ENCODE peak calls at places on chromosomes 2 and 18, in ten cellular contexts. Z is sigmoid colon, J is ovary, P is heart left ventricle, Q is body of pancreas, X is spleen, G is adrenal gland, I is prostate gland, F is vagina, B is GM12878. D is an unnamed sample.
A peak's percentile ranks its signal among the peaks of the same experiment; 100 is the strongest.

GRCh38 chr2:157930728-157931127 is 54.6 kb upstream of the ACVR1 start:
- DNase-seq in Z (no peak), J (no peak), P (no peak), Q (no peak), X (no peak), G (no peak), I (no peak), F (no peak), B (no peak), D (no peak)

GRCh38 chr2:58063641-58064040 is 17.0 kb downstream of the VRK2 start:
- DNase-seq in Z (no peak), J (no peak), P (no peak), Q (no peak), X (no peak), G (no peak), I (no peak), F (no peak), B (no peak), D (no peak)

GRCh38 chr2:61328707-61329251 is 142.1 kb downstream of the USP34 start:
- DNase-seq in Z (no peak), J (no peak), P (no peak), Q (no peak), X (no peak), G (no peak), I (no peak), F (no peak), B (no peak), D (no peak)

GRCh38 chr2:207881902-207882301 is 112.2 kb upstream of the FZD5 start:
- DNase-seq in Z (no peak), J (no peak), P (no peak), Q (no peak), X (no peak), G (no peak), I (no peak), F (no peak), B (no peak), D (no peak)

GRCh38 chr2:187982668-187983067 is 309.0 kb upstream of the GULP1 start:
- DNase-seq in Z (no peak), J (no peak), P (peak; percentile 53), Q (peak; percentile 68), X (no peak), G (peak; percentile 24), I (no peak), F (no peak), B (peak; percentile 40), D (no peak)

GRCh38 chr2:168731002-168731401 is 71.4 kb upstream of the NOSTRIN start:
- DNase-seq in Z (no peak), J (no peak), P (no peak), Q (no peak), X (no peak), G (no peak), I (no peak), F (no peak), B (no peak), D (no peak)

GRCh38 chr2:120344991-120345975 is 653 bp upstream of the INHBB start:
- DNase-seq in Z (no peak), J (peak; percentile 28), P (no peak), Q (no peak), X (peak; percentile 82), G (no peak), I (peak; percentile 10), F (no peak), B (no peak), D (no peak)

GRCh38 chr2:42935692-42936631 is 143.6 kb upstream of the HAAO start:
- DNase-seq in Z (no peak), J (peak; percentile 21), P (peak; percentile 59), Q (no peak), X (peak; percentile 40), G (no peak), I (no peak), F (no peak), B (no peak), D (no peak)

GRCh38 chr2:240986787-240987411 is 11.5 kb upstream of the SNED1 start:
- DNase-seq in Z (peak; percentile 82), J (peak; percentile 31), P (peak; percentile 59), Q (peak; percentile 57), X (peak; percentile 72), G (peak; percentile 10), I (peak; percentile 67), F (no peak), B (no peak), D (no peak)

GRCh38 chr18:3061581-3062416 is 48.9 kb upstream of the LPIN2 start:
- DNase-seq in Z (no peak), J (no peak), P (no peak), Q (no peak), X (no peak), G (no peak), I (no peak), F (no peak), B (no peak), D (no peak)

GRCh38 chr2:44642123-44642857 is 280.5 kb downstream of the CAMKMT start:
- DNase-seq in Z (no peak), J (no peak), P (peak; percentile 27), Q (no peak), X (no peak), G (no peak), I (no peak), F (no peak), B (no peak), D (no peak)

GRCh38 chr2:102040229-102040628 is 48.5 kb downstream of the IL1R2 start:
- DNase-seq in Z (no peak), J (no peak), P (no peak), Q (no peak), X (no peak), G (peak; percentile 57), I (no peak), F (peak; percentile 65), B (no peak), D (no peak)

GRCh38 chr2:46334389-46335345 is 37.5 kb downstream of the EPAS1 start:
- DNase-seq in Z (no peak), J (no peak), P (no peak), Q (no peak), X (no peak), G (peak; percentile 14), I (no peak), F (no peak), B (no peak), D (no peak)

GRCh38 chr2:25112113-25112512 is 56.3 kb downstream of the POMC start:
- DNase-seq in Z (no peak), J (no peak), P (no peak), Q (no peak), X (no peak), G (no peak), I (no peak), F (no peak), B (no peak), D (no peak)

GRCh38 chr2:126212735-126213134 is 443.2 kb upstream of the GYPC start:
- DNase-seq in Z (no peak), J (no peak), P (no peak), Q (no peak), X (no peak), G (no peak), I (no peak), F (no peak), B (no peak), D (no peak)

DNA sequence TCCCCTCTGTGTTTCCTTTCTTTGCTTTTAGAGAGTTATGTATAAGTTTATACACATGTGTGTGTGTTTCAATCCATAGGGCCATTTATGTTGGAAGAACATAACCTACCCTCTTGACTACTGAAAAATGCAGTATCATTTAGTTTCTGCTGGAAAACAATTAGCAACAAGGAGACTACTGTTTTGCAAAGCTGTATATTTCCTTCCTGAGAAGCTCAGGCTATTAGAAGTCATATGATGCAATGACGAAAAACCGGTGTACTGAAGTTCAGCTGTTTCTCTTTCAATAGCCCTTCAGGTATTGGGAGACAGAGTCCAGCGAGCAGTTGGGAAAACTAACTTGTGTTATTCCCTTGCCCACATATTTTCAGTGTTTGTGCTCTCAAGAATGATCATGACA is 447.7 kb upstream of the GYPC start:
- DNase-seq in Z (no peak), J (no peak), P (no peak), Q (no peak), X (no peak), G (no peak), I (no peak), F (no peak), B (no peak), D (no peak)
- TF ChIP-seq POLR2A in Z (no peak), J (no peak), P (no peak), Q (no peak), X (no peak), G (no peak), I (no peak), F (no peak), B (no peak), D (no peak)

DNA sequence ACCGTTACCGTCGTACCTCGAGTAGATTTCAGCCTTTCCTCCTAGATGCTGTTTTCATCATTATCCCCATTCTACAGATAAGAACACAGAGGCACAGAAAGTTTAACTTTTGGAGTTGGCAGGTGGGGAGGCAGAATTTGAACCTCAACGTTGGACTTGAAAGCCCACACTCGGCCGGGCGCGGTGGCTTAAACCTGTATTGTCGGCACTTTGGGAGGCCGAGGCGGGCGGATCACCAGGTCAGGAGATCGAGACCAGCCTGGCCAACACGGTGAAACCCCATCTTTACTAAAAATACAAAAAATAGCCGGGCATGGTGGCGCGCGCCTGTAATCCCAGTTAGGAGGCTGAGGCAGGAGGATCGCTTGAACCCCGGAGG is 11.5 kb downstream of the CATIP start:
- DNase-seq in Z (no peak), J (no peak), P (peak; percentile 29), Q (no peak), X (peak; percentile 83), G (no peak), I (no peak), F (no peak), B (no peak), D (no peak)
- H3K4me1 ChIP-seq in Z (peaks cover 14% of the 10 kb centered on the region), J (peaks cover 4% of the 10 kb centered on the region), P (no peaks in the 10 kb centered on the region), Q (peaks cover 8% of the 10 kb centered on the region), X (peaks cover 10% of the 10 kb centered on the region), G (peaks cover 14% of the 10 kb centered on the region), I (peaks cover 4% of the 10 kb centered on the region), F (peaks cover 26% of the 10 kb centered on the region), B (peaks cover 4% of the 10 kb centered on the region), D (no peaks in the 10 kb centered on the region)

GRCh38 chr2:118834901-118835738 is 12.3 kb downstream of the EN1 start:
- DNase-seq in Z (no peak), J (no peak), P (no peak), Q (no peak), X (peak; percentile 64), G (no peak), I (no peak), F (no peak), B (no peak), D (no peak)
- H3K27me3 ChIP-seq in Z (peaks cover 99% of the 10 kb centered on the region), J (no peaks in the 10 kb centered on the region), P (peaks cover 62% of the 10 kb centered on the region), Q (no peaks in the 10 kb centered on the region), X (peaks cover 15% of the 10 kb centered on the region), G (peaks cover 83% of the 10 kb centered on the region), I (peaks cover 47% of the 10 kb centered on the region), F (peaks cover 13% of the 10 kb centered on the region), B (peaks cover 23% of the 10 kb centered on the region), D (no peaks in the 10 kb centered on the region)

DNA sequence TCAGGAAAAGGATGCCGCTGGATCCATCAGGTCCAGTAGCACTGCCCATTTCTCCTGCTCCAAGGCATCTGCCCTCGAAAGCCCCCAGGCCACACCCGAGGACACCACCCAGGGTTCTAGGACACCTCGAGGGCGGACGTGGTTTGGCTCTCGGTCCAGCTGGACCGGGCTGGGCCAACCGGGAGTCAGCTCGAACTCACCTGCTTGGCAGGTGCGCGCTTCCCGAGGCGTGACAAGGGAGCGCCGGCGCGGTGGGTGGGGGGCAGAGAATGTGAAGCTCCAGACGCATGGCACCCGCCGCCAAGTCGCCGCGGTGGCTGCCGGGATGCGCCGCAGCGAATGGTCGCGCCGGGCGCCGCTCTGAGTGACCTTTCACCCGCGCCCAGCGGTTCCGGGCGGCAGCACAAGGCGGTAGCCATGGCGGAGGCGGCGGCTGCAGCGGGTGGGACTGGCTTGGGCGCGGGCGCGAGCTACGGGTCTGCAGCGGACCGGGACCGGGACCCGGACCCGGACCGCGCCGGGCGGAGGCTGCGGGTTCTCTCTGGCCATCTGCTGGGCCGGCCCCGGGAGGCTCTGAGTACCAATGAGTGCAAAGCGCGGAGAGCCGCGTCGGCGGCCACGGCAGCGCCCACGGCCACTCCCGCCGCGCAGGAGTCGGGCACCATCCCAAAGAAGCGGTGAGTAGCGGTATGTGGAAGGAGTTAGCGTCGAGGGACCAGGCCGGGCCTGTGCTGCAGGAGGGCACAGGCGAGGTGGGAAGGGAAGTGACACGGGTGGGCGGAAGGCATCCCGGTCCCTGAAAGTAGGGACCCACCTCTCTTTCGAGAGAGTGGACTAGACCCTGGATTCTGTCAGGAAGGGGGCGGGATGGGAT is at the start of gene AGPS:
- DNase-seq in Z (peak; percentile 87), J (peak; percentile 71), P (peak; percentile 91), Q (peak; percentile 84), X (peak; percentile 96), G (peak; percentile 82), I (peak; percentile 22), F (no peak), B (peak; percentile 30), D (peak; percentile 75)
- TF ChIP-seq POLR2A in Z (no peak), J (peak; percentile 12), P (peak; percentile 63), Q (peak; percentile 65), X (no peak), G (no peak), I (no peak), F (no peak), B (peak; percentile 94), D (peak; percentile 28)